ENCODE peak calls at places on chromosome 11, in eight cellular contexts. F is HCT116, D is tibial nerve, Y is ovary, S is dorsolateral prefrontal cortex, P is endothelial cell of umbilical vein, G is heart left ventricle, A is adrenal gland. Z is an unnamed sample.

GRCh38 chr11:79768343-79768742 is 327.5 kb upstream of the TENM4 start:
- DNase-seq in F (no peak), D (no peak), Y (no peak), S (no peak), P (no peak), G (no peak), A (no peak), Z (no peak)

GRCh38 chr11:112128483-112129121 is 35.3 kb downstream of the IL18 start:
- DNase-seq in F (peak), D (peak), Y (no peak), S (no peak), P (peak), G (peak), A (peak), Z (no peak)

GRCh38 chr11:21511835-21512440 is 680.9 kb upstream of the ANO5 start:
- DNase-seq in F (peak), D (peak), Y (no peak), S (peak), P (no peak), G (no peak), A (peak), Z (peak)

GRCh38 chr11:46597609-46598219 is 3.9 kb upstream of the AMBRA1 start:
- DNase-seq in F (no peak), D (no peak), Y (no peak), S (no peak), P (peak), G (no peak), A (peak), Z (no peak)

GRCh38 chr11:73317373-73317772 is 9.3 kb downstream of the ARHGEF17 start:
- DNase-seq in F (no peak), D (no peak), Y (peak), S (peak), P (no peak), G (peak), A (peak), Z (peak)

GRCh38 chr11:83317757-83318548 is 31.8 kb upstream of the CCDC90B start:
- DNase-seq in F (no peak), D (no peak), Y (no peak), S (no peak), P (no peak), G (no peak), A (no peak), Z (no peak)

GRCh38 chr11:35246725-35247124 is 107.8 kb downstream of the CD44 start:
- DNase-seq in F (no peak), D (no peak), Y (no peak), S (no peak), P (no peak), G (peak), A (no peak), Z (no peak)

GRCh38 chr11:15903246-15903645 is 453.1 kb downstream of the SOX6 start:
- DNase-seq in F (no peak), D (no peak), Y (no peak), S (no peak), P (no peak), G (no peak), A (no peak), Z (peak)

GRCh38 chr11:2718817-2719438 is 19.1 kb upstream of the KCNQ1OT1 start:
- DNase-seq in F (no peak), D (no peak), Y (no peak), S (no peak), P (no peak), G (no peak), A (no peak), Z (no peak)

GRCh38 chr11:127002669-127003259 is 2.2 kb upstream of the KIRREL3 start:
- DNase-seq in F (no peak), D (no peak), Y (no peak), S (no peak), P (no peak), G (no peak), A (no peak), Z (no peak)

GRCh38 chr11:119352857-119353260 is 6.4 kb upstream of the MFRP start:
- DNase-seq in F (no peak), D (no peak), Y (peak), S (no peak), P (peak), G (peak), A (peak), Z (no peak)

GRCh38 chr11:122167100-122167499 is 51.1 kb upstream of the BLID start:
- DNase-seq in F (peak), D (no peak), Y (no peak), S (no peak), P (peak), G (no peak), A (no peak), Z (no peak)

GRCh38 chr11:87002918-87003317 is 34.8 kb upstream of the TMEM135 start:
- DNase-seq in F (no peak), D (no peak), Y (no peak), S (no peak), P (no peak), G (no peak), A (no peak), Z (no peak)

GRCh38 chr11:133930767-133931448 is 25.9 kb downstream of the IGSF9B start:
- DNase-seq in F (no peak), D (no peak), Y (no peak), S (no peak), P (no peak), G (no peak), A (peak), Z (no peak)

GRCh38 chr11:115475564-115475963 is 28.7 kb downstream of the CADM1 start:
- DNase-seq in F (no peak), D (no peak), Y (no peak), S (no peak), P (no peak), G (no peak), A (no peak), Z (no peak)

GRCh38 chr11:131079036-131079435 is 162.8 kb upstream of the SNX19 start:
- DNase-seq in F (no peak), D (no peak), Y (no peak), S (no peak), P (no peak), G (no peak), A (no peak), Z (no peak)

GRCh38 chr11:34566736-34567135 is 53.1 kb upstream of the ELF5 start:
- DNase-seq in F (no peak), D (no peak), Y (no peak), S (no peak), P (no peak), G (no peak), A (no peak), Z (no peak)

GRCh38 chr11:94897330-94897768 is 76.0 kb downstream of the CWC15 start:
- DNase-seq in F (peak), D (peak), Y (peak), S (peak), P (peak), G (no peak), A (peak), Z (no peak)

GRCh38 chr11:102473543-102473942 is 21.0 kb upstream of the TMEM123 start:
- DNase-seq in F (no peak), D (no peak), Y (no peak), S (no peak), P (no peak), G (no peak), A (no peak), Z (no peak)

GRCh38 chr11:11884774-11885481 is 43.2 kb downstream of the USP47 start:
- DNase-seq in F (no peak), D (no peak), Y (no peak), S (no peak), P (no peak), G (no peak), A (no peak), Z (no peak)

GRCh38 chr11:7418061-7418460 is 67.2 kb upstream of the OLFML1 start:
- DNase-seq in F (no peak), D (no peak), Y (no peak), S (no peak), P (no peak), G (no peak), A (no peak), Z (no peak)

GRCh38 chr11:125080531-125080911 is 17.4 kb downstream of the SLC37A2 start:
- DNase-seq in F (no peak), D (no peak), Y (no peak), S (no peak), P (no peak), G (no peak), A (no peak), Z (no peak)

DNA sequence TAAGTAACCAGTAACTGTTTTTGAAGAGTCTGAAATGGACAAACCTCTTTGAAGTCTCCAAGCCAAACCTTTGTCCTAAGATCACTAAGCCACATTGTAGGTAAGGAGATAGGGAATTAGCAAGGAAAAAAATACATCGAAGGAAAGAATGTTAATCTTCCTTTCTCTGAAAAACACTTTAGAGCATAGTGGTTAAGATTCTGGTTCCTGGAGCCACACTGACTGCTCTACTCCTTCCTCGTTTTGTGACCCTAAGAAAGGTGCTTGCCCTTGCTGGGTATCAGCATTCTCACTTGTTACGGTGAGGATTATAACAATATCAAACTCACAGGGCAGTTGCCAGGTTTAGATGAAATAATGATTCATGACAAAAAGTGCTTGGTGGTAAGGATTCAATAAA is 104.0 kb downstream of the SIK3 start:
- DNase-seq in F (no peak), D (no peak), Y (no peak), S (no peak), P (no peak), G (no peak), A (no peak), Z (no peak)
- H3K27ac ChIP-seq in F (no peak), D (peak), Y (no peak), S (peak), P (no peak), G (no peak), A (no peak), Z (no peak)

GRCh38 chr11:44761546-44761961 is 34.8 kb downstream of the TSPAN18 start:
- DNase-seq in F (no peak), D (no peak), Y (no peak), S (no peak), P (no peak), G (peak), A (peak), Z (no peak)
- H3K4me3 ChIP-seq in F (no peak), D (no peak), Y (no peak), S (no peak), P (no peak), G (no peak), A (no peak), Z (no peak)

DNA sequence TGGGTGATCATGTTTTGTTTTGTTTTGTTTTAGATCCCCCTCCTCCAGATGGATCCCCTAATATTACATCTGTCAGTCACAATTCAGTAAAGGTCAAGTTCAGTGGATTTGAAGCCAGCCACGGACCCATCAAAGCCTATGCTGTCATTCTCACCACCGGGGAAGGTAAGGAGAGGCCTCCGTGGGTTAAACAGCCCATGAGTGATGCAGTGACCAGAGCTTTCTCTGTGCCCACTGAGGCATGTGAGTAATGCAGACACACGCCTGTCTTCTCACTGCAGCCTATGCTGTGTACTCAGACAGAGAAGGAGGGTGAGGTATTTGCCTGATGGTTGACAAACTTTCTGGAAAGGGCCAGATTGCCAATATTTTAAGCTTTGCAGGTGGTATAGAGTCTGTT is 73.7 kb upstream of the OR4B1 start:
- DNase-seq in F (no peak), D (no peak), Y (no peak), S (no peak), P (no peak), G (no peak), A (no peak), Z (no peak)
- TF ChIP-seq CTCF in F (no peak), D (no peak), Y (no peak), S (no peak), P (no peak), G (no peak), A (no peak), Z (no peak)

GRCh38 chr11:132080121-132080520 is 709.7 kb downstream of the NTM start:
- DNase-seq in F (no peak), D (no peak), Y (no peak), S (no peak), P (no peak), G (no peak), A (no peak), Z (no peak)
- H3K27ac ChIP-seq in F (no peak), D (no peak), Y (no peak), S (no peak), P (no peak), G (no peak), A (no peak), Z (no peak)

DNA sequence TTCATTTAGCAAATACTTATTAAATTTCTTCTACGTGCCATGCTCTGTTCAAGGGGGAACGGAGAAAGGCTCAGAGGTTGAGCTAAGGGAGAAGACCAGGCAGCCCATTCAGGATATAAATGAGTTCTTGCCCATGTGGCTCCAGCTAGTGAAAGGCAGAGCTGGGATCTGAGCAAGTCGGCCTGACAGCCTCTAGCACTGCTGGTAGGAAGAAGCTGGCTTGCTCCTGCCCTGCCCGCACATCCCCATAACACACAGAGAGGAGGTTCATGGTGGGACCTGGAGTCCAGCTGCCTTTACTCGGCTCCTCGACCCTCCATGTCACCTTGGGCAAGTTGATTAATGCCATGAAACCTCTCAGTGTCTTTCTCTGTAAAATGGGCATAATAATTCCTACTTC is 2.0 kb downstream of the SLC15A3 start:
- DNase-seq in F (no peak), D (no peak), Y (no peak), S (no peak), P (no peak), G (no peak), A (no peak), Z (no peak)
- H3K4me3 ChIP-seq in F (no peak), D (peak), Y (peak), S (peak), P (no peak), G (peak), A (peak), Z (peak)

DNA sequence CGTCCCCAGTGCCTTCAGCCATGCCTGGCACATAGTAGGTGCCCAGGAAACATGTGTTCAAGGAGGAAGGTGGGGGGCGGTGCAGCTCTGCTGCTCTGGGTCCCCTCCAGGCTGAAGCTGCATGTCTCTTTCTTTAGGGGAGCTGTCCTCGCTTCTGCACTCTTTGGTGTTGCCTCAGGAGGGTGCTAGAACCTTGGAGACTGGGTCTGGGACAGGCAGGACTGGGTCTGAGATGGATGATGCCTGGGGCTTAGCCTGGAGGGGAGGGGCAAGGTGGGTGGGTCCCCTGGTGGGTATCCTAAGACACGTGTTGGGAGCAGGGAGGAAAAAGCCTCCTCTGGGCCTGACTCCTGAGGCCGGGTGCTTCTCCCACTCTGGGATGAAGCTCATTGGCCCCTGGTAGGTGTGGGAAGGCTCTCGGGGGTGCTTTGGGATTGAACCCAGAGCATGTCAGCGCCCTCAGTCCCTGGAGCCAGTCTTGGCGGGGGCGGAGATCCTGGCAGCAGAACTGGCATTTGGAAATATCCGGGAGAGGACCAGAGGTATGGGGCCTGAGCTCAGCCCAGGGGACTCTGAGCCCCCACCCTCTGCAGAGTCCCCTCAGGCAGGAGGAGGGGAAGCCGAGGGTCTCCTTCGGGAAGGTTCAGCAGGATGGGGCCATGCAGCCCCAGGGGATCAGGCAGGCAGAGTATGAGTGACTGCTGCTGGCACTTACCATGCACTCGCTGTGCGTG is 6.7 kb upstream of the GSTP1 start:
- DNase-seq in F (no peak), D (no peak), Y (no peak), S (no peak), P (no peak), G (no peak), A (no peak), Z (no peak)
- TF ChIP-seq CTCF in F (peak), D (no peak), Y (no peak), S (no peak), P (no peak), G (no peak), A (no peak), Z (no peak)

DNA sequence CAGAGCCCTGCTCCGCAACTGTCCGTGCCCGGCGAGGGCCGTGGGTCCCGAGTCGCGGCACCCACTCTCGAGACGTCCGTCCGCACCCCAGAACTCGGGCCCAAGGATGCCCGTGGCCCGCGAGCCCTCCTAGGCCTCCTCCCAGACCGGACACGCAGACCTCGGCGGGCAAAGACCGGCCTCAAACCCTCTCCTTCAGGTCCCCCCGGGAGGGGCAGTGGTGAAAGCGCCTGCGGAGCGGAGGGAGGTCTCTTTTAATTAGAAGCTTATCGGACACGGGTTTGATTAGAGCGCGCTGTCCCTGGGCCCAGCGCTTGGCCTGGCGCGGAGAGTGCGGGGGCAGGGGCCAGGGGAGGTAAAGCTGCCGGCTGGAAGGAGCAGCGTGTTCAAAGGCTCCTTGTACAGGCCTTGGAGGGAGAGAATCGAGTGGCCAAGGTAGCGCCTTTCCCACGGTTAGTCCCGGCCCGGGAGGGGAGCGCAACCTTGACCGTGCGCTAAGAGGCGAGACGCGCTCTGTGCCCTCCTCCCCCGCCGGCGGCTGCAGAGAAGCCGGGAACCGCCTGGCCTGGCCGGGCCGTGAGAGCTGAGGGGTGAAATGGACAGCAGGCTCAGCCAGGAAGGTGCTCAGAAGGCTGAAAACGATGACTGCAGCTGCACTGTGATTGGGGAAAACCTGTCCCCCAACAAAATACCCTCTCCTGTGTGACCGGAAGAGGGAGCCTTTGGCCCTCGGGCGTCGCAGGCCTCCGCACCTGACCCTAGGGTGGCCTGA is 4.6 kb downstream of the WT1 start:
- DNase-seq in F (no peak), D (no peak), Y (peak), S (no peak), P (no peak), G (no peak), A (no peak), Z (no peak)
- H3K27ac ChIP-seq in F (no peak), D (no peak), Y (peak), S (no peak), P (no peak), G (no peak), A (no peak), Z (no peak)

GRCh38 chr11:13964771-13965074 is 2.2 kb downstream of the SPON1 start:
- DNase-seq in F (no peak), D (no peak), Y (no peak), S (no peak), P (no peak), G (no peak), A (no peak), Z (no peak)

GRCh38 chr11:13963949-13964770 is 1.6 kb downstream of the SPON1 start:
- DNase-seq in F (no peak), D (no peak), Y (no peak), S (peak), P (no peak), G (peak), A (peak), Z (peak)

GRCh38 chr11:13963169-13963948 is 836 bp downstream of the SPON1 start:
- DNase-seq in F (no peak), D (no peak), Y (no peak), S (peak), P (no peak), G (peak), A (peak), Z (no peak)

GRCh38 chr11:13962562-13963168 is at the start of gene SPON1:
- DNase-seq in F (no peak), D (no peak), Y (peak), S (peak), P (peak), G (peak), A (peak), Z (peak)

GRCh38 chr11:13962198-13962561 is 343 bp upstream of the SPON1 start:
- DNase-seq in F (no peak), D (no peak), Y (no peak), S (no peak), P (no peak), G (no peak), A (no peak), Z (no peak)
- H3K4me3 ChIP-seq in F (no peak), D (no peak), Y (peak), S (peak), P (no peak), G (peak), A (peak), Z (peak)